ENCODE peak calls at places on chromosomes 13 and 19, in ten cellular contexts. Y, X, J, M, O, V, S, G, Q and K are unnamed samples.

GRCh38 chr13:44818428-44818827 is 170.8 kb downstream of the NUFIP1 start:
- DNase-seq in J (peak), G (no peak), O (no peak), S (no peak), M (no peak), V (no peak), X (peak), Q (peak), Y (no peak), K (no peak)

GRCh38 chr13:89432997-89433396 is 1761.8 kb downstream of the SLITRK5 start:
- DNase-seq in O (no peak), Y (no peak), X (no peak), M (no peak), V (no peak), G (no peak), J (no peak), S (no peak), Q (no peak), K (no peak)

GRCh38 chr13:40666905-40667621 is 622 bp upstream of the FOXO1 start:
- DNase-seq in J (peak), S (peak), Q (no peak), O (no peak), G (peak), X (peak), V (no peak), Y (peak), M (peak), K (peak)

GRCh38 chr19:4066176-4066606 is 508 bp downstream of the ZBTB7A start:
- DNase-seq in G (peak), X (no peak), J (no peak), Q (no peak), O (no peak), S (peak), M (peak), Y (peak), V (peak), K (no peak)

GRCh38 chr19:2305974-2306806 is 1.8 kb downstream of the LINGO3 start:
- DNase-seq in M (no peak), Y (no peak), Q (no peak), X (no peak), G (no peak), V (no peak), S (no peak), J (no peak), O (no peak), K (no peak)

GRCh38 chr19:40836754-40837429 is 13.4 kb downstream of the CYP2A6 start:
- DNase-seq in X (no peak), M (no peak), O (no peak), V (no peak), Q (no peak), J (no peak), S (no peak), G (no peak), Y (no peak), K (no peak)

GRCh38 chr19:10111405-10111811 is at the start of gene P2RY11:
- DNase-seq in Q (no peak), G (no peak), M (no peak), V (no peak), S (no peak), O (no peak), Y (peak), X (no peak), J (no peak), K (no peak)

GRCh38 chr19:38862321-38863059 is 12.7 kb upstream of the HNRNPL start:
- DNase-seq in S (peak), G (no peak), O (peak), Y (no peak), X (no peak), J (peak), Q (no peak), M (peak), V (no peak), K (no peak)

GRCh38 chr13:23081901-23082300 is 98.9 kb upstream of the SGCG start:
- DNase-seq in M (no peak), V (no peak), Q (no peak), X (no peak), Y (no peak), G (no peak), S (no peak), O (no peak), J (no peak), K (no peak)

GRCh38 chr19:2057484-2058469 is 6.7 kb upstream of the MKNK2 start:
- DNase-seq in Q (no peak), M (no peak), G (no peak), Y (no peak), O (no peak), J (no peak), X (no peak), V (no peak), S (no peak), K (no peak)

GRCh38 chr19:5687360-5688198 is 2.5 kb upstream of the RPL36 start:
- DNase-seq in S (no peak), X (no peak), M (no peak), O (no peak), J (no peak), Y (no peak), Q (no peak), V (no peak), G (no peak), K (no peak)

GRCh38 chr19:19534556-19535265 is 3.4 kb upstream of the CILP2 start:
- DNase-seq in M (no peak), O (no peak), S (no peak), X (no peak), J (no peak), G (no peak), Y (no peak), Q (no peak), V (no peak), K (no peak)

GRCh38 chr13:23674795-23675640 is 104.8 kb downstream of the TNFRSF19 start:
- DNase-seq in G (no peak), X (no peak), V (no peak), M (no peak), Y (no peak), S (no peak), J (peak), Q (peak), O (no peak), K (no peak)

GRCh38 chr19:43425567-43426392 is 11.1 kb downstream of the TEX101 start:
- DNase-seq in Y (no peak), M (peak), O (no peak), S (no peak), X (no peak), Q (peak), V (no peak), J (peak), G (no peak), K (peak)

GRCh38 chr19:18833141-18833476 is 1.4 kb downstream of the UPF1 start:
- DNase-seq in Q (no peak), O (no peak), S (no peak), V (no peak), M (no peak), Y (no peak), G (no peak), J (no peak), X (no peak), K (no peak)

GRCh38 chr13:96822900-96823299 is 171.4 kb downstream of the OXGR1 start:
- DNase-seq in Y (no peak), Q (no peak), G (no peak), S (no peak), M (peak), V (no peak), X (no peak), J (peak), O (no peak), K (peak)

GRCh38 chr13:114140909-114141255 is 8.5 kb upstream of the RASA3 start:
- DNase-seq in J (no peak), O (no peak), X (no peak), G (no peak), Y (peak), V (no peak), S (no peak), Q (no peak), M (no peak), K (no peak)

GRCh38 chr13:41284512-41285288 is 21.3 kb upstream of the MTRF1 start:
- DNase-seq in O (no peak), Y (no peak), J (no peak), X (no peak), G (no peak), S (no peak), M (no peak), Q (peak), V (no peak), K (peak)

GRCh38 chr13:64332048-64332447 is 2898.1 kb downstream of the PCDH9 start:
- DNase-seq in G (no peak), O (no peak), V (no peak), M (no peak), J (no peak), X (no peak), Y (no peak), Q (peak), S (no peak), K (no peak)

GRCh38 chr13:76972430-76972829 is 19.5 kb upstream of the CLN5 start:
- DNase-seq in S (peak), G (no peak), M (no peak), J (no peak), Q (no peak), O (no peak), V (no peak), Y (no peak), X (no peak), K (no peak)

GRCh38 chr13:39952244-39953233 is 297.1 kb downstream of the COG6 start:
- DNase-seq in O (no peak), V (peak), M (no peak), Y (no peak), X (no peak), Q (peak), J (peak), G (no peak), S (peak), K (no peak)

GRCh38 chr19:3357731-3358391 is 8.5 kb upstream of the NFIC start:
- DNase-seq in X (no peak), S (no peak), V (no peak), Q (no peak), O (no peak), G (no peak), M (no peak), Y (peak), J (no peak), K (no peak)

GRCh38 chr13:97119899-97120745 is 102.0 kb upstream of the MBNL2 start:
- DNase-seq in X (no peak), G (no peak), O (no peak), M (no peak), Q (peak), V (no peak), S (no peak), J (no peak), Y (no peak), K (no peak)

GRCh38 chr19:41701401-41702075 is 6.9 kb upstream of the CEACAM5 start:
- DNase-seq in J (no peak), Q (no peak), Y (no peak), S (no peak), O (no peak), V (peak), X (no peak), M (peak), G (no peak), K (peak)

GRCh38 chr19:52665047-52665446 is 26.9 kb upstream of the ZNF83 start:
- DNase-seq in X (no peak), G (no peak), Q (no peak), M (no peak), O (no peak), J (no peak), Y (no peak), V (no peak), S (no peak), K (no peak)

GRCh38 chr13:29284726-29285125 is 310.8 kb downstream of the SLC7A1 start:
- DNase-seq in S (no peak), Q (no peak), X (no peak), G (no peak), V (no peak), Y (no peak), O (no peak), J (no peak), M (no peak), K (no peak)

GRCh38 chr13:100182894-100183490 is 94.1 kb downstream of the PCCA start:
- DNase-seq in J (no peak), V (no peak), Q (no peak), S (no peak), Y (no peak), G (no peak), O (no peak), X (no peak), M (no peak), K (no peak)

GRCh38 chr19:51904331-51905165 is at the start of gene ZNF649:
- DNase-seq in O (peak), G (peak), V (no peak), X (peak), S (peak), Y (peak), M (peak), Q (peak), J (peak), K (peak)

GRCh38 chr19:11180346-11180745 is 17.0 kb downstream of the KANK2 start:
- DNase-seq in J (no peak), M (no peak), G (no peak), S (no peak), Y (no peak), V (no peak), X (no peak), O (no peak), Q (no peak), K (no peak)

GRCh38 chr19:40219721-40220276 is 1.6 kb upstream of the TTC9B start:
- DNase-seq in J (peak), X (no peak), S (peak), Y (no peak), O (no peak), M (no peak), V (no peak), Q (peak), G (no peak), K (no peak)

GRCh38 chr13:55190996-55191395 is 1949.7 kb upstream of the PRR20A start:
- DNase-seq in S (no peak), Q (no peak), G (no peak), J (no peak), X (no peak), V (no peak), M (no peak), Y (no peak), O (no peak), K (no peak)

GRCh38 chr13:44879452-44880058 is 109.7 kb downstream of the NUFIP1 start:
- DNase-seq in Q (peak), X (no peak), G (no peak), O (no peak), Y (no peak), V (no peak), S (no peak), M (peak), J (peak), K (no peak)

GRCh38 chr13:31072041-31072440 is 89.7 kb downstream of the HSPH1 start:
- DNase-seq in S (no peak), Y (no peak), X (no peak), G (no peak), M (no peak), O (no peak), Q (peak), J (no peak), V (no peak), K (no peak)

DNA sequence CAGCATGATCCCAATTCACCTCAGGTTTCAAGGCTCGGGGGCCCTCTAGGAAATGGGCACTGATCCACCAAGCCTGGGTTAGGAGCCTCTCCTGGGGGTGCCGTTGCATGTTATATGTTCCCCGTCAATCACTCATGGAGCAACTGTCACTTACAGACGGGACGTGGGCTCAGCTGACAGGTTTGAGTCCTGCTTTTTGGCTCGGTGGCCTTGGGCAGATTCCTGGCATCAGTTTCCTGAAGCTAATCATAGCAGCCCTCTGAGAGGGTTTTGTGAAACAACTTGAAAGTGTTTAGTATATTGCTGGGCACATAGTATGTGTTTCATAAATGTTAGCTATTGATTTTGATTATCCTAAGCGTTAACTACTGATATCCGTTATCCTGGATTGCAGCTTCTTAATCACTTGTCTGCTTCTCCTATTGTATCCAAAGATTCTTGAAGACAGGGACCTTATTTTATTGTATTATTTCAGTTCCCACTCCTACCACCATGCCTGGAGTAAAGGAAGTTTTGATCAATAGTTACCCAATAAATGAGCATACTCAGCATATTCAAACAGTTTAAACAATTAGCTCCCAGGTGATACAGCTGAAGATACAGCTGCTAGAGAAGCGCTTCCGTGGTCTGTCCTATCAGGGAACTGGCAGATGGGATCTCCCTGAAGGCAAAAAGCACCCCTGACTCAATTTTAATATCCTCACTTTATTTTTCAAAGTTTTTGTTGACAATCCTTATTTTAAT is 57.9 kb downstream of the RFC3 start:
- DNase-seq in S (peak), V (no peak), G (no peak), Q (no peak), X (no peak), Y (no peak), J (no peak), M (no peak), O (no peak), K (no peak)
- H3K27ac ChIP-seq in S (no peak), V (no peak), G (no peak), Q (no peak), X (no peak), Y (no peak), J (no peak), M (no peak), O (no peak), K (no peak)

GRCh38 chr19:47704024-47704423 is 9.2 kb upstream of the EHD2 start:
- DNase-seq in Y (no peak), G (no peak), V (no peak), O (no peak), M (no peak), Q (peak), S (no peak), J (no peak), X (no peak), K (no peak)
- H3K4me3 ChIP-seq in Y (no peak), G (no peak), V (no peak), O (no peak), M (no peak), Q (no peak), S (no peak), J (no peak), X (no peak), K (no peak)

GRCh38 chr13:48121733-48122132 is 26.8 kb upstream of the MED4 start:
- DNase-seq in G (no peak), J (no peak), Q (no peak), V (no peak), O (no peak), S (no peak), M (no peak), Y (no peak), X (no peak), K (no peak)
- H3K27ac ChIP-seq in G (no peak), J (no peak), Q (no peak), V (no peak), O (no peak), S (no peak), M (no peak), Y (no peak), X (no peak), K (no peak)

GRCh38 chr13:91698308-91698707 is 299.9 kb downstream of the GPC5 start:
- DNase-seq in O (no peak), J (no peak), Q (no peak), Y (no peak), V (no peak), X (no peak), S (no peak), G (no peak), M (no peak), K (no peak)

GRCh38 chr13:91699863-91700262 is 301.4 kb downstream of the GPC5 start:
- DNase-seq in M (no peak), X (no peak), S (no peak), Q (no peak), J (no peak), O (no peak), V (no peak), G (no peak), Y (no peak), K (no peak)

GRCh38 chr13:91701975-91702374 is 303.6 kb downstream of the GPC5 start:
- DNase-seq in Y (no peak), J (no peak), M (no peak), V (no peak), G (no peak), S (no peak), X (no peak), Q (no peak), O (no peak), K (no peak)

GRCh38 chr13:91702411-91702810 is 304.0 kb downstream of the GPC5 start:
- DNase-seq in M (no peak), X (no peak), S (no peak), V (no peak), Q (no peak), O (no peak), Y (no peak), J (no peak), G (no peak), K (no peak)

DNA sequence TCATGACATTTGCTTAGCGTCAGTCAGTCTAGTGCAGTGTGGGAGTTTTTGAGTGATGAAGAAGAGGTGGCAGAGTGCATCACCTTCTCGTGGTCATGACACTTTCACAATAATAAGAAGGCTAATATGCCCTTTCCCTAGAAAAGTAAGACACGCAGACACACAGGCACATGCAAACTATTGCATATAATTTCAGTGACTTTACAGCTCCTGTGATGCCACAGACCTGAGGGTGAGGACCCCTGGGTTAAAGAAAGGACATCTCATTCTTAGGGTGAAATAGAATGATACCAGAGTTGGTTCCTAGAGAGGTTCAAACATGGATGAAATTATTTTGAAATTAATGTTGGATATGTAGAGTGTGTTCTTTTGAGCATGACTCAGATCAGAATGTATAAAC is 300.3 kb downstream of the GPC5 start:
- DNase-seq in V (no peak), Y (no peak), X (no peak), O (no peak), Q (no peak), S (no peak), M (no peak), J (no peak), G (no peak), K (no peak)
- H3K4me3 ChIP-seq in V (no peak), Y (no peak), X (no peak), O (no peak), Q (no peak), S (no peak), M (no peak), J (no peak), G (no peak), K (no peak)